ENCODE peak calls at places on chromosomes 4 and X, in five cellular contexts. H, K, D, S and U are unnamed samples.

GRCh38 chr4:101306764-101307615 is 40.3 kb downstream of the PPP3CA start:
- DNase-seq in D (no peak), H (no peak), S (no peak), K (no peak), U (no peak)

GRCh38 chr4:53009824-53010223 is 147.7 kb downstream of the RASL11B start:
- DNase-seq in K (no peak), S (no peak), D (no peak), H (no peak), U (no peak)

GRCh38 chr4:138218976-138219375 is 23.2 kb downstream of the SLC7A11 start:
- DNase-seq in D (no peak), S (no peak), K (no peak), H (no peak), U (no peak)

GRCh38 chr4:102466298-102466697 is 34.9 kb upstream of the NFKB1 start:
- DNase-seq in S (peak; percentile 47), K (no peak), D (peak; percentile 5), H (no peak), U (no peak)

GRCh38 chr4:1043658-1044468 is 32.4 kb downstream of the FGFRL1 start:
- DNase-seq in S (peak; percentile 100), D (no peak), K (no peak), H (peak; percentile 92), U (peak; percentile 73)

GRCh38 chr4:3077796-3078195 is 3.3 kb downstream of the HTT start:
- DNase-seq in S (no peak), H (no peak), K (no peak), D (no peak), U (no peak)

GRCh38 chrX:131068945-131069719 is 11.0 kb downstream of the ARHGAP36 start:
- DNase-seq in H (no peak), K (peak; percentile 75), D (peak; percentile 26), S (peak; percentile 8), U (peak; percentile 37)

GRCh38 chr4:3241905-3242304 is 7.1 kb upstream of the MSANTD1 start:
- DNase-seq in K (no peak), H (no peak), S (peak; percentile 80), D (no peak), U (peak; percentile 62)

GRCh38 chr4:2830632-2831610 is 12.7 kb upstream of the ADD1 start:
- DNase-seq in K (no peak), H (no peak), S (no peak), D (no peak), U (peak; percentile 8)